ENCODE peak calls at places on chromosomes 12 and 14, in nine cellular contexts. V is upper lobe of right lung, O is mammary epithelial cell, S is adrenal gland, D is A673, B is ascending aorta, J is neural progenitor cell, G is cardiac muscle cell, I is pancreas. H is an unnamed sample.
A peak's percentile ranks its signal among the peaks of the same experiment; 100 is the strongest.

GRCh38 chr12:102691773-102692555 is 211.6 kb upstream of the IGF1 start:
- DNase-seq in S (no peak), I (no peak), D (no peak), G (no peak), B (no peak), V (no peak), O (no peak), J (no peak), H (no peak)

GRCh38 chr12:25552681-25553080 is 402 bp downstream of the LMNTD1 start:
- DNase-seq in I (no peak), V (no peak), J (no peak), O (no peak), D (no peak), S (no peak), G (no peak), B (no peak), H (no peak)

GRCh38 chr14:50357124-50357523 is 39.6 kb downstream of the CDKL1 start:
- DNase-seq in V (no peak), B (no peak), G (no peak), I (no peak), S (no peak), O (no peak), D (no peak), J (no peak), H (no peak)

GRCh38 chr14:68793734-68794129 is 865 bp upstream of the ZFP36L1 start:
- DNase-seq in B (no peak), G (no peak), O (no peak), I (no peak), V (peak; percentile 79), S (no peak), D (no peak), J (no peak), H (no peak)

GRCh38 chr12:122961551-122962329 is 4.5 kb downstream of the ABCB9 start:
- DNase-seq in S (no peak), D (no peak), V (no peak), J (no peak), I (peak; percentile 56), G (peak; percentile 38), O (no peak), B (no peak), H (peak; percentile 83)

GRCh38 chr14:61260939-61261776 is 20.0 kb downstream of the TMEM30B start:
- DNase-seq in G (peak; percentile 21), I (no peak), V (no peak), S (no peak), O (peak; percentile 16), J (no peak), B (no peak), D (no peak), H (no peak)

GRCh38 chr12:43882578-43883178 is 46.8 kb downstream of the TMEM117 start:
- DNase-seq in O (peak; percentile 49), J (peak; percentile 62), V (no peak), D (peak; percentile 67), B (no peak), G (peak; percentile 77), S (no peak), I (no peak), H (peak; percentile 25)

GRCh38 chr12:52199294-52199920 is 7.6 kb upstream of the KRT80 start:
- DNase-seq in I (no peak), G (no peak), J (no peak), V (no peak), S (no peak), B (no peak), O (no peak), D (no peak), H (no peak)

GRCh38 chr12:88725592-88726143 is 145.4 kb upstream of the KITLG start:
- DNase-seq in S (no peak), V (no peak), I (no peak), G (no peak), D (no peak), O (no peak), J (peak; percentile 2), B (no peak), H (no peak)

GRCh38 chr12:88723219-88723618 is 142.9 kb upstream of the KITLG start:
- DNase-seq in D (no peak), S (no peak), I (no peak), V (no peak), B (no peak), O (peak; percentile 54), J (no peak), G (peak; percentile 64), H (no peak)

GRCh38 chr12:88716240-88716639 is 136.0 kb upstream of the KITLG start:
- DNase-seq in J (no peak), V (no peak), D (no peak), G (no peak), I (peak; percentile 79), B (no peak), S (no peak), O (no peak), H (no peak)

GRCh38 chr12:88720231-88720630 is 140.0 kb upstream of the KITLG start:
- DNase-seq in D (no peak), I (no peak), O (no peak), J (no peak), G (no peak), S (no peak), V (no peak), B (no peak), H (no peak)

DNA sequence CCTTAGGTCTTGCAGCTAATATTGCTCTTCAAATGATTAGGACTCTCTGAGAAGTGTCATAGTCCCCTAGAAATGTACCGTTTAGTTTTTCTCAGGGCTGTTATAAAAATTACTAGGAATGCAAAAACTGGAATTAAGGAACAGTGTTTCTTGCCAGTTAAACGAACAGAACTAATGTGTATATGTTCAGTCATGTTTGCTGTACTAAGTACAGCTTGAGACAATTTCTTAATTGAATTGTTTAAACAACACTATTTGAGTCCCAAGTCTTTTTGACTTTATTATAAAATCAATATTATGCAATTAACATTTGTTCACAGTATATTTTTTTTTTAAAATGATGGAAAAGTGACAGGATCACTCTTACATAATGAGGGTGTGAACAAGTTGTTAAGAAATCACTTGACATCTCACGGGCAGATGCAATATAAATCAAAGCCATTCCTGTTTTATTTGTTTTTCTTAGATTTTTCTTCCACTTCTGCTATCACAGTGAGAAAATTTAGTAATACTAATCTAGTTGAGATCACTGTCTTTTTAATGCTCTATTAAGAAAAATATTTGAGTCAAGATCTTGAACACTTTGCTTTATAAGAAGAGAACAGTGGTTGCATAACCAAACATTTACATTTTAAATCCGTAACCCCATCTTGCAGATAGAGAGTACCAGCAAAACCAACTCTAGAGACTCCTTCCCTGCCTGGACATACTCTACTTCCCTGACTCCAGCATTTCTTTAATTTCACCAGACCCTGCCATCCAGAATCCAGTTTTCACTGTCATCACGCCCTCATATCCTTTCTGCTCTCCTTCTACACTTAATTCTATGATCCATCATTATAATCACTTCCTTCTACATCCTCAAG is 140.7 kb upstream of the KITLG start:
- DNase-seq in B (no peak), O (no peak), D (no peak), G (no peak), S (no peak), I (no peak), J (no peak), V (no peak), H (no peak)
- H3K4me1 ChIP-seq in B (no peaks in the 10 kb centered on the region), O (peaks cover 8% of the 10 kb centered on the region), D (no peaks in the 10 kb centered on the region), G (peaks cover 6% of the 10 kb centered on the region), S (no peaks in the 10 kb centered on the region), I (peaks cover 2% of the 10 kb centered on the region), J (peaks cover 25% of the 10 kb centered on the region), V (no peaks in the 10 kb centered on the region), H (no peaks in the 10 kb centered on the region)

DNA sequence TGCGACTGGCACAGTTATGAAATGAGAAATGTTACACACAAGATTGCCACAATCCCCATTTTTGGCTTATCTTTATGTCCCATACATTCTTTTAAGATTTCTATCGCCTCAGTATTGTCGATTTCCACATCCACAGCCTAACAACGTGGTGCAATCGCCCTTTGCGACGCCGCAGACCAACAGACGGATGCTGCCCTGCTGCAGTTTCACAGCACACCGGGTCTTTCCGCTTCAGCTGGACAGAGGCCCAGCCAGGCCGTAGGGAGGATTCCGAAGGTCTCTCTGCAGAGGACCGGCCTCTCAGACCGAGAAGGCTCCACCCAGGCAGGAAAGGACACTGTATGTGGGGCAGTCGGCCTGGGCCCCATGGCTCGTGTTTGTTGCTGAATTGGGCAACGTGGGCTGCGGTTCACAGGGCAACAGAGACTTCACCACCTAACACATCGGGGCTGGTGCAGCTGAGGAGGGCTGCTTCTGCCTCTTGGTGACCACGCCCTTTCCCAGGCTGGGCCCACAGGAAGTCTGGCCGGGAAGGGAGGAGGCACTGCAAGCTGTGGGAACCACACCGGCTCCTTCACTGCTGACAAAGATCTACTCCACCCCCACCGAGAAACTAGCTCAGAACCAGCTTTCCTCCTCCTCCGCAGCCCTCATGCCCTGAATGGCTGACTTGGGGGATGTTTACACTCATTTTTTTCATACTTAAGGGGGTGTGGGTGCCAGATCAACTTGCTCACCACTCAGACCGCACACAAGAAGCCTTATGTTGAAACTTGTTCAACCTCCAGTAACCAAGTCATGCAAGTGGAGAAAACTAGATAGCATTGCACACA is 32.9 kb upstream of the MDM1 start:
- DNase-seq in O (peak; percentile 98), I (peak; percentile 93), V (peak; percentile 96), S (peak; percentile 90), D (peak; percentile 78), B (peak; percentile 97), J (peak; percentile 76), G (peak; percentile 99), H (peak; percentile 92)
- TF ChIP-seq CTCF in O (no peak), I (no peak), V (no peak), S (no peak), D (no peak), B (no peak), J (no peak), G (no peak), H (no peak)

GRCh38 chr14:79357307-79357706 is 854.0 kb downstream of the DIO2 start:
- DNase-seq in V (no peak), S (no peak), G (no peak), B (no peak), O (no peak), D (no peak), I (no peak), J (no peak), H (no peak)

GRCh38 chr14:79354336-79354735 is 857.0 kb downstream of the DIO2 start:
- DNase-seq in G (no peak), J (no peak), O (no peak), D (no peak), I (no peak), S (no peak), V (no peak), B (no peak), H (no peak)

GRCh38 chr14:79352026-79352425 is 859.3 kb downstream of the DIO2 start:
- DNase-seq in O (no peak), G (no peak), J (no peak), D (no peak), V (no peak), I (no peak), B (no peak), S (no peak), H (no peak)

DNA sequence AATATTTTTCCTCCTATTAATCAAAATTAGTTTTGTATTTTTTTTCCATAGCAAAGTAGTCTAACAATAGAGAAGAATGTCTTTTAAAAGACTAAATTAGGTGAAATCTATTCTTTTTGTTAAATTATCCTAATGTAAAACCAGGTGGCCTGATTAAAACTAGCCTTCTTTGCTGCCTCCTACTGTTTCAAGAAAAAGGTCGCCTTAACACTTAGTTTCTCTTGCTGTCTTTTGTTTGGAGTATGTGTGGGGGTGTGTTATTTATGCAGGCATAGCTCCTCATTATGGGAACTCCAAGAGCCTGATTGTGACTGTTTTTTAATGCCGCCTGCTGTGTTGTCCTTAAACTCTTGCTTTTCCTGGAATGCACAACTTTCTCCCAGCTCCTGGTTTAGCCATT is 855.3 kb downstream of the DIO2 start:
- DNase-seq in J (peak; percentile 72), G (no peak), I (no peak), O (no peak), B (no peak), D (peak; percentile 3), S (no peak), V (no peak), H (no peak)
- H3K9me3 ChIP-seq in J (no peaks in the 10 kb centered on the region), G (no peaks in the 10 kb centered on the region), I (no peaks in the 10 kb centered on the region), O (no peaks in the 10 kb centered on the region), B (no peaks in the 10 kb centered on the region), D (no peaks in the 10 kb centered on the region), S (no peaks in the 10 kb centered on the region), V (no peaks in the 10 kb centered on the region), H (no peaks in the 10 kb centered on the region)

GRCh38 chr12:6181583-6182278 is 18.5 kb upstream of the CD9 start:
- DNase-seq in I (no peak), V (no peak), S (no peak), J (no peak), B (no peak), O (no peak), D (no peak), G (peak; percentile 20), H (no peak)

GRCh38 chr12:6180300-6181051 is 19.7 kb upstream of the CD9 start:
- DNase-seq in O (peak; percentile 51), I (no peak), G (peak; percentile 80), B (peak; percentile 84), J (no peak), V (peak; percentile 76), S (peak; percentile 66), D (no peak), H (peak; percentile 59)

GRCh38 chr12:6177593-6178358 is 22.4 kb upstream of the CD9 start:
- DNase-seq in I (no peak), J (no peak), O (no peak), V (peak; percentile 52), D (no peak), G (no peak), B (no peak), S (no peak), H (no peak)

GRCh38 chr12:6181166-6181565 is 19.0 kb upstream of the CD9 start:
- DNase-seq in S (no peak), V (no peak), O (no peak), G (no peak), B (no peak), J (no peak), I (no peak), D (no peak), H (no peak)

DNA sequence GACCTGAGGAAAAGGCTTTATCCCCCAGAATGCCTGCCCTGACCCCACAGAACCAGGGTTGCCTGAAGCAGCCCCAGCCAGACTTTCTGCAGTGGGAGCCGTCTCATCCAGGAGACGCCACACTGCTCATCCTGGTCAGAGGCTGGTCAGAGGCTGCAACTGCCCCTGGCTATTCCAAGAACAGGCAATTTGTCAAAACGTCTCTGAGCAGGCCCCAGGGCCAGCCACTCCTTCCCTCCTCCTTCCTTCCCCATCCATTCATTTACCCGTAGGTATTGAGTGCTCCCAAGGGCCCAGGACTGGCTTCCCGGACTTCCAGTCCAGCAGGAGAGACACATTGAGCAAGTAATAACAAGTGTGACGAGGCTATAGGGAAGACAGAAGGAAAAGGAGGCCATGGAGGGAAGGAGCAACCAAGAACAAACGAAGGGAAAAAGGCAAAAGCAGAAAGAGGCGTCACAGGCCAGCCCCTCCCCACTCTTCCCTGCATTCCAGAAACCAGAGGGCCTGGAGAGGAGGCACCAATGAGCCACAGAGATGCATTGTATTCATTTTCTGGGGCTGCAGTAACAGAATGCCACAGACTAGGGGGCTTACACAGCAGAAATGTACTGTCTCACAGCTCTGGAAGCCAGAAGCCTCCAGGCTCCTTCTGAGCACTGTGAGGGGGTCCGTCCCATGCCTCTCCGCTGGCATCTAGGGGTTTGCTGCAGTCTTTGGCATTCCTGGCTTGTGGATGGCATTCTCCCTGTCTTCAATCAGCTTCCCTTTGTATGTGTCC is 21.0 kb upstream of the CD9 start:
- DNase-seq in J (peak; percentile 76), S (no peak), B (no peak), G (peak; percentile 33), V (no peak), I (no peak), D (no peak), O (no peak), H (no peak)
- H3K4me1 ChIP-seq in J (peaks cover 11% of the 10 kb centered on the region), S (peaks cover 45% of the 10 kb centered on the region), B (peaks cover 20% of the 10 kb centered on the region), G (peaks cover 11% of the 10 kb centered on the region), V (peaks cover 51% of the 10 kb centered on the region), I (peaks cover 6% of the 10 kb centered on the region), D (no peaks in the 10 kb centered on the region), O (peaks cover 27% of the 10 kb centered on the region), H (peaks cover 19% of the 10 kb centered on the region)